ENCODE peak calls at places on chromosomes 6 and 20, in ten cellular contexts. W, A, E, D, T, Z, S, P, H and I are unnamed samples.
A peak's percentile ranks its signal among the peaks of the same experiment; 100 is the strongest.

GRCh38 chr20:2287504-2287903 is 8.3 kb upstream of the TGM3 start:
- DNase-seq in S (no peak), T (no peak), Z (no peak), W (no peak), D (no peak), H (no peak), P (no peak), E (no peak), A (peak; percentile 15), I (no peak)

GRCh38 chr6:47308674-47309325 is 905 bp downstream of the TNFRSF21 start:
- DNase-seq in T (peak; percentile 24), D (peak; percentile 38), A (no peak), S (no peak), P (peak; percentile 38), H (peak; percentile 29), E (peak; percentile 56), W (peak; percentile 45), Z (no peak), I (peak; percentile 50)

GRCh38 chr6:121555201-121555600 is 119.8 kb downstream of the GJA1 start:
- DNase-seq in D (no peak), S (no peak), A (no peak), H (no peak), W (no peak), E (no peak), P (no peak), Z (no peak), T (no peak), I (no peak)

GRCh38 chr6:150981095-150981494 is 115.6 kb downstream of the MTHFD1L start:
- DNase-seq in P (no peak), E (no peak), S (no peak), W (no peak), Z (no peak), H (no peak), T (no peak), A (no peak), D (no peak), I (no peak)

GRCh38 chr20:51697119-51697826 is 70.9 kb downstream of the ATP9A start:
- DNase-seq in P (no peak), H (no peak), A (no peak), S (no peak), T (no peak), E (no peak), W (no peak), Z (no peak), D (no peak), I (no peak)

GRCh38 chr6:153130515-153131036 is 506 bp downstream of the RGS17 start:
- DNase-seq in T (no peak), Z (no peak), E (no peak), D (peak; percentile 55), S (no peak), W (peak; percentile 32), P (no peak), A (no peak), H (no peak), I (no peak)

GRCh38 chr20:51696304-51697118 is 71.7 kb downstream of the ATP9A start:
- DNase-seq in W (no peak), E (no peak), H (no peak), T (no peak), S (no peak), D (peak; percentile 37), Z (no peak), P (no peak), A (no peak), I (no peak)

GRCh38 chr6:155349956-155350355 is 35.7 kb upstream of the TFB1M start:
- DNase-seq in E (no peak), P (no peak), S (no peak), Z (no peak), D (no peak), W (no peak), T (no peak), H (no peak), A (no peak), I (no peak)

GRCh38 chr20:44714701-44715494 is at the start of gene CCN5:
- DNase-seq in A (peak; percentile 91), E (peak; percentile 76), D (no peak), P (peak; percentile 85), H (peak; percentile 79), S (peak; percentile 92), Z (peak; percentile 21), W (no peak), T (peak; percentile 66), I (peak; percentile 90)

GRCh38 chr20:57696401-57696961 is 13.3 kb downstream of the PMEPA1 start:
- DNase-seq in P (no peak), W (no peak), S (no peak), A (no peak), H (no peak), Z (no peak), T (no peak), E (no peak), D (no peak), I (no peak)

GRCh38 chr20:57697540-57697939 is 12.3 kb downstream of the PMEPA1 start:
- DNase-seq in D (no peak), H (no peak), P (no peak), Z (no peak), S (no peak), E (no peak), T (peak; percentile 71), A (no peak), W (no peak), I (no peak)

GRCh38 chr20:57694481-57694880 is 15.3 kb downstream of the PMEPA1 start:
- DNase-seq in Z (no peak), W (no peak), E (no peak), P (no peak), T (no peak), S (no peak), A (no peak), D (no peak), H (no peak), I (no peak)

GRCh38 chr20:57695012-57695411 is 14.8 kb downstream of the PMEPA1 start:
- DNase-seq in T (no peak), P (peak; percentile 63), D (no peak), H (peak; percentile 55), S (no peak), Z (no peak), A (no peak), W (no peak), E (no peak), I (peak; percentile 64)

GRCh38 chr20:57695940-57696339 is 13.9 kb downstream of the PMEPA1 start:
- DNase-seq in D (no peak), E (no peak), A (no peak), Z (no peak), W (no peak), S (no peak), T (no peak), P (no peak), H (no peak), I (no peak)
- H3K4me1 ChIP-seq in D (no peaks in the 10 kb centered on the region), E (no peaks in the 10 kb centered on the region), A (no peaks in the 10 kb centered on the region), Z (peaks cover 11% of the 10 kb centered on the region), W (peaks cover 12% of the 10 kb centered on the region), S (peaks cover 100% of the 10 kb centered on the region), T (peaks cover 14% of the 10 kb centered on the region), P (peaks cover 41% of the 10 kb centered on the region), H (peaks cover 95% of the 10 kb centered on the region), I (peaks cover 43% of the 10 kb centered on the region)

GRCh38 chr6:30493643-30494250 is 4.4 kb downstream of the HLA-E start:
- DNase-seq in W (peak; percentile 32), T (no peak), D (no peak), H (no peak), S (no peak), E (no peak), P (no peak), A (no peak), Z (no peak), I (no peak)

GRCh38 chr6:30489081-30490030 is at the start of gene HLA-E:
- DNase-seq in T (peak; percentile 100), A (peak; percentile 99), S (peak; percentile 97), D (peak; percentile 99), H (peak; percentile 98), P (peak; percentile 95), E (peak; percentile 91), Z (peak; percentile 95), W (peak; percentile 100), I (peak; percentile 94)

GRCh38 chr6:30490031-30490876 is 945 bp downstream of the HLA-E start:
- DNase-seq in Z (peak; percentile 83), T (peak; percentile 69), S (peak; percentile 68), E (peak; percentile 81), A (peak; percentile 73), W (peak; percentile 74), D (peak; percentile 62), H (peak; percentile 38), P (peak; percentile 78), I (peak; percentile 84)

GRCh38 chr6:30494275-30494990 is 5.1 kb downstream of the HLA-E start:
- DNase-seq in T (no peak), W (no peak), D (no peak), P (no peak), S (no peak), A (no peak), E (no peak), H (no peak), Z (no peak), I (no peak)

DNA sequence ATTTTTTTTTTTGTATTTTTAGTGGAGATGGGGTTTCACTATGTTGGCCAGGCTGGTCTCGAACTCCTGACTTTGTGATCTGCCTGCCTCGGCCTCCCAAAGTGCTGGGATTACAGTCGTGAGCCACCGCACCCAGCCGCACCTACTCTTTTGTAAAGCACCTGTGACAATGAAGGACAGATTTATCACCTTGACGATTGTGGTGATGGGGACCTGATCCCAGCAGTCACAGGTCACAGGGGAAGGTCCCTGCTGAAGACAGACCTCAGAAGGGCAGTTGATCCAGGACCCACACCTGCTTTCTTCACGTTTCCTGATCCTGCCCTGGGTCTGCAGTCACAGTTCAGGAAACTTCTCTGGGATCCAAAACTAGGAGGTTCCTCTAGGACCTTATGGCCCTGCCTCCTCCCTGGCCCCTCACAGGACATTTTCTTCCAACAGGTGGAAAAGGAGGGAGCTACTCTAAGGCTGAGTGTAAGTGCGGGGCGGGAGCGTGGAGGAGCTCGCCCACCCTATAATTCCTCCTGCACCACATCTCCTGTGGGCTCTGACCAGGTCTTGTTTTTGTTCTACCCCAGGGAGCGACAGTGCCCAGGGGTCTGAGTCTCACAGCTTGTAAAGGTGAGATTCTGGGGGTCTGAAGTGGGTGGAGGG is 2.8 kb downstream of the HLA-E start:
- DNase-seq in W (no peak), D (no peak), T (no peak), S (no peak), H (no peak), E (no peak), Z (no peak), P (no peak), A (no peak), I (no peak)
- H3K4me3 ChIP-seq in W (no peak overlapping the region), D (no peak overlapping the region), T (peak overlapping the region; percentile 83), S (peak overlapping the region; percentile 76), H (no peak overlapping the region), E (peak overlapping the region; percentile 89), Z (peak overlapping the region; percentile 98), P (peak overlapping the region; percentile 100), A (no peak overlapping the region), I (peak overlapping the region; percentile 93)

GRCh38 chr6:157987788-157988699 is 6.4 kb downstream of the SYNJ2 start:
- DNase-seq in A (no peak), D (no peak), P (no peak), E (no peak), S (no peak), H (no peak), T (no peak), W (no peak), Z (no peak), I (no peak)
- H3K27ac ChIP-seq in A (no peak overlapping the region), D (no peak overlapping the region), P (no peak overlapping the region), E (no peak overlapping the region), S (peak overlapping the region; percentile 29), H (peak overlapping the region; percentile 39), T (no peak overlapping the region), W (no peak overlapping the region), Z (no peak overlapping the region), I (no peak overlapping the region)

DNA sequence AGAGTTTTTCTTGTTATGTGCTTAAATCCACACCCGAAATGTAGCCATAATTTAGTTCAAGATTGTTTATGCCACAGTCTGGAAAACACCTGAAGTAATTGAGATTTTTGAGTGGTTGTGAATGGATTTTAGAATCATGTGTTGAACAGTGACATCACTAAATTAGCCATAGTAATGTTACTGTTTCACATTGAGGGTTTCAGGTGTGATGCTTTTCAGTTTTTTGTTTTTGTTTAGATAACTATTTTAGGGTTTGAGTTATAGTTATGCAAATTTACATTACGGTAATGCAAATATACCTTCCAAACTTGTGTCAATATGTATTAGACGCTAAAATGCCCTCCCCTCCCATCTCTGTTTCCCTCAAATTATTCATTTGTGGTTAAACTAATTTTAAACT is 22.9 kb downstream of the QKI start:
- DNase-seq in T (no peak), D (no peak), W (no peak), E (no peak), H (no peak), A (no peak), Z (no peak), P (no peak), S (no peak), I (no peak)
- H3K4me1 ChIP-seq in T (no peaks in the 10 kb centered on the region), D (peaks cover 48% of the 10 kb centered on the region), W (no peaks in the 10 kb centered on the region), E (peaks cover 35% of the 10 kb centered on the region), H (peaks cover 5% of the 10 kb centered on the region), A (peaks cover 13% of the 10 kb centered on the region), Z (no peaks in the 10 kb centered on the region), P (peaks cover 89% of the 10 kb centered on the region), S (peaks cover 96% of the 10 kb centered on the region), I (peaks cover 85% of the 10 kb centered on the region)